ENCODE peak calls at places on chromosome 5, in five cellular contexts. L, H, Y, J and B are unnamed samples. For H3K9me3, the result is how much of the 10 kb centered on the place peaks cover.

GRCh38 chr5:152883061-152883460 is 478.0 kb upstream of the NMUR2 start:
- DNase-seq in J (no peak), L (no peak), H (no peak), Y (no peak), B (no peak)

GRCh38 chr5:85614482-85614881 is 1003.3 kb upstream of the COX7C start:
- DNase-seq in Y (no peak), H (no peak), J (no peak), L (no peak), B (no peak)

GRCh38 chr5:104635216-104635615 is 1072.6 kb upstream of the NUDT12 start:
- DNase-seq in J (no peak), H (no peak), Y (no peak), L (no peak), B (no peak)

GRCh38 chr5:103422756-103423155 is 139.8 kb downstream of the NUDT12 start:
- DNase-seq in H (no peak), J (no peak), L (no peak), Y (no peak), B (no peak)

GRCh38 chr5:60842859-60843692 is 993 bp downstream of the ELOVL7 start:
- DNase-seq in J (peak), Y (peak), L (no peak), H (no peak), B (peak)

GRCh38 chr5:14793851-14794250 is 77.7 kb downstream of the ANKH start:
- DNase-seq in H (no peak), L (no peak), Y (no peak), J (no peak), B (no peak)

GRCh38 chr5:78757269-78758053 is 108.9 kb upstream of the LHFPL2 start:
- DNase-seq in Y (peak), L (peak), H (no peak), J (no peak), B (no peak)

GRCh38 chr5:65708140-65708539 is 13.8 kb downstream of the SGTB start:
- DNase-seq in Y (no peak), H (no peak), J (no peak), L (no peak), B (no peak)

GRCh38 chr5:119343766-119344165 is 12.1 kb upstream of the TNFAIP8 start:
- DNase-seq in Y (no peak), J (no peak), L (no peak), H (no peak), B (no peak)

GRCh38 chr5:80437326-80437725 is 29.5 kb downstream of the ZFYVE16 start:
- DNase-seq in Y (no peak), L (no peak), H (no peak), J (no peak), B (no peak)

GRCh38 chr5:149886697-149887470 is 57.7 kb downstream of the PDE6A start:
- DNase-seq in H (no peak), Y (no peak), J (no peak), L (peak), B (no peak)

GRCh38 chr5:52893105-52893504 is 96.0 kb upstream of the ITGA2 start:
- DNase-seq in J (no peak), L (peak), Y (no peak), H (no peak), B (no peak)

GRCh38 chr5:144042157-144042556 is 128.3 kb downstream of the YIPF5 start:
- DNase-seq in L (no peak), J (no peak), Y (no peak), H (no peak), B (no peak)

GRCh38 chr5:73625314-73625904 is 587 bp upstream of the ARHGEF28 start:
- DNase-seq in J (no peak), H (no peak), L (no peak), Y (no peak), B (no peak)

GRCh38 chr5:149838881-149839739 is 105.5 kb downstream of the PDE6A start:
- DNase-seq in L (no peak), Y (peak), H (no peak), J (no peak), B (no peak)

GRCh38 chr5:32581010-32581785 is 4.2 kb upstream of the SUB1 start:
- DNase-seq in J (no peak), Y (no peak), H (no peak), L (no peak), B (no peak)

GRCh38 chr5:125412561-125413535 is 666.4 kb upstream of the ZNF608 start:
- DNase-seq in L (peak), Y (peak), H (peak), J (peak), B (peak)

GRCh38 chr5:119031047-119031886 is 39.6 kb upstream of the DMXL1 start:
- DNase-seq in J (no peak), L (no peak), Y (no peak), H (no peak), B (no peak)

GRCh38 chr5:78221964-78222451 is 72.5 kb downstream of the AP3B1 start:
- DNase-seq in J (no peak), H (no peak), L (no peak), Y (no peak), B (peak)

GRCh38 chr5:146825033-146825432 is 53.5 kb downstream of the PPP2R2B start:
- DNase-seq in J (peak), H (no peak), Y (peak), L (no peak), B (no peak)

GRCh38 chr5:3734621-3735020 is 139.0 kb downstream of the IRX1 start:
- DNase-seq in H (no peak), Y (no peak), L (no peak), J (no peak), B (no peak)

GRCh38 chr5:115686692-115687054 is 60.8 kb upstream of the TMED7 start:
- DNase-seq in Y (no peak), H (no peak), J (no peak), L (no peak), B (no peak)

GRCh38 chr5:133932441-133933168 is 35.8 kb downstream of the C5orf15 start:
- DNase-seq in H (no peak), Y (no peak), L (no peak), J (no peak), B (peak)

GRCh38 chr5:127013407-127013806 is 17.0 kb downstream of the MARCHF3 start:
- DNase-seq in Y (no peak), L (no peak), J (no peak), H (no peak), B (no peak)

GRCh38 chr5:124528838-124529237 is 217.6 kb downstream of the ZNF608 start:
- DNase-seq in L (no peak), H (no peak), Y (no peak), J (no peak), B (no peak)

GRCh38 chr5:144205141-144205551 is 34.5 kb downstream of the KCTD16 start:
- DNase-seq in J (peak), H (peak), L (no peak), Y (peak), B (no peak)

GRCh38 chr5:171459839-171460238 is 40.4 kb downstream of the FGF18 start:
- DNase-seq in J (no peak), Y (no peak), H (no peak), L (no peak), B (no peak)

GRCh38 chr5:1701884-1702283 is 97.8 kb downstream of the MRPL36 start:
- DNase-seq in J (no peak), L (no peak), H (no peak), Y (no peak), B (no peak)

GRCh38 chr5:1526151-1526631 is 2.4 kb upstream of the LPCAT1 start:
- DNase-seq in Y (no peak), H (peak), L (no peak), J (no peak), B (peak)

GRCh38 chr5:140594169-140594568 is 29.5 kb downstream of the SLC35A4 start:
- DNase-seq in H (peak), L (no peak), Y (no peak), J (peak), B (no peak)

GRCh38 chr5:42951169-42951846 is 88.8 kb downstream of the ANXA2R start:
- DNase-seq in L (no peak), Y (no peak), H (peak), J (peak), B (peak)

GRCh38 chr5:41869739-41870620 is at the start of gene OXCT1:
- DNase-seq in H (peak), L (peak), Y (peak), J (peak), B (peak)

GRCh38 chr5:115423051-115423450 is 121.5 kb downstream of the FEM1C start:
- DNase-seq in Y (no peak), H (no peak), J (no peak), L (no peak), B (no peak)

GRCh38 chr5:151889614-151890013 is 35.0 kb downstream of the GLRA1 start:
- DNase-seq in H (no peak), J (no peak), L (no peak), Y (no peak), B (no peak)

GRCh38 chr5:65172486-65173129 is 309.1 kb downstream of the ADAMTS6 start:
- DNase-seq in J (no peak), Y (no peak), L (no peak), H (no peak), B (no peak)

GRCh38 chr5:14591548-14591947 is 10.0 kb downstream of the OTULINL start:
- DNase-seq in J (no peak), L (no peak), H (no peak), Y (peak), B (no peak)

GRCh38 chr5:32462618-32463017 is 18.1 kb upstream of the ZFR start:
- DNase-seq in J (no peak), H (no peak), Y (no peak), L (no peak), B (no peak)

GRCh38 chr5:178483620-178484019 is 106.6 kb downstream of the COL23A1 start:
- DNase-seq in J (peak), L (no peak), H (no peak), Y (no peak), B (peak)

GRCh38 chr5:92775711-92776615 is 805.1 kb downstream of the NR2F1-AS1 start:
- DNase-seq in Y (no peak), J (no peak), L (no peak), H (no peak), B (no peak)

DNA sequence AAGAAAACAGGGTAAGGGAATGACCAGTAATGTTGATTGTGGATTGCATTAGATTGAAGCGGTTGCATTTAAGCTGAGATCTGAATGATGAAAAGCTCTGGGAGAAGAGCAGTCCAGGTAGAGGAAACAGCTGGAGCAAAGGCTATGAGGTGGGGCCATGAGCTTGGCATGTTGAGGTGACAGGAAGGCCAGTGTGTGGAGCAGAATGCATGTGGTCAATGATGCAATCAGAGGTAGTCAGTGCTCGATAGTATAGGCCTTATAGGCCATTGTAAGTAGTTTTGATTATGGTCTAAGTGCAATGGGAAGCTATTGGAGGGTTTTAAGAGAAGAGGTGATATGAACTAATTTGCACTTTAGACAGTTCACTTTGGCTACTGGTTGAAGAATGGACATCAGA is 270.4 kb downstream of the ARHGAP26 start:
- DNase-seq in Y (no peak), H (no peak), L (no peak), J (no peak), B (no peak)
- H3K9me3 ChIP-seq in Y (under half), H (under half), L (under half), J (under half), B (under half)

GRCh38 chr5:137488516-137488915 is 10.6 kb downstream of the SPOCK1 start:
- DNase-seq in Y (no peak), H (no peak), L (no peak), J (no peak), B (no peak)

GRCh38 chr5:137488974-137489373 is 10.2 kb downstream of the SPOCK1 start:
- DNase-seq in Y (no peak), H (no peak), J (no peak), L (no peak), B (no peak)

GRCh38 chr5:137486707-137487106 is 12.4 kb downstream of the SPOCK1 start:
- DNase-seq in L (no peak), J (no peak), H (no peak), Y (no peak), B (no peak)

GRCh38 chr5:137491121-137491520 is 8.0 kb downstream of the SPOCK1 start:
- DNase-seq in Y (no peak), H (no peak), J (no peak), L (no peak), B (no peak)

GRCh38 chr5:137487600-137487999 is 11.5 kb downstream of the SPOCK1 start:
- DNase-seq in J (peak), Y (no peak), H (no peak), L (no peak), B (no peak)
- H3K27ac ChIP-seq in J (no peak), Y (no peak), H (no peak), L (no peak), B (no peak)

GRCh38 chr5:154086641-154087040 is 47.9 kb downstream of the MFAP3 start:
- DNase-seq in J (no peak), L (no peak), Y (no peak), H (no peak), B (no peak)

GRCh38 chr5:154090656-154091055 is 51.9 kb downstream of the MFAP3 start:
- DNase-seq in J (no peak), Y (no peak), L (no peak), H (no peak), B (no peak)

GRCh38 chr5:154086123-154086522 is 47.4 kb downstream of the MFAP3 start:
- DNase-seq in L (no peak), J (no peak), Y (no peak), H (no peak), B (no peak)

GRCh38 chr5:154087260-154087659 is 48.5 kb downstream of the MFAP3 start:
- DNase-seq in Y (no peak), L (no peak), H (no peak), J (peak), B (no peak)

GRCh38 chr5:154088801-154089200 is 50.0 kb downstream of the MFAP3 start:
- DNase-seq in J (no peak), L (no peak), H (no peak), Y (no peak), B (no peak)
- H3K9me3 ChIP-seq in J (under half), L (under half), H (under half), Y (under half), B (under half)

GRCh38 chr5:10601246-10602030 is 37.6 kb downstream of the ANKRD33B start:
- DNase-seq in H (peak), J (peak), Y (peak), L (peak), B (peak)
- H3K27ac ChIP-seq in H (peak), J (peak), Y (peak), L (peak), B (peak)